ENCODE peak calls at places on chromosomes 13 and 19, in five cellular contexts. L is HepG2, K is H1, C is NT2/D1, O is GM12878. Q is an unnamed sample.

GRCh38 chr19:55341191-55342043 is 1.7 kb downstream of the KMT5C start:
- DNase-seq in L (peak; percentile 40), O (no peak), C (peak; percentile 51), K (no peak), Q (peak; percentile 67)

GRCh38 chr19:46624958-46625661 is at the start of gene PTGIR:
- DNase-seq in K (no peak), L (no peak), O (no peak), C (no peak), Q (no peak)

GRCh38 chr13:39051157-39051556 is 12.9 kb downstream of the NHLRC3 start:
- DNase-seq in C (no peak), K (no peak), O (no peak), L (peak; percentile 13), Q (peak; percentile 13)

GRCh38 chr19:51703655-51704515 is 10.8 kb downstream of the SPACA6 start:
- DNase-seq in C (peak; percentile 81), O (peak; percentile 45), K (peak; percentile 75), L (peak; percentile 77), Q (peak; percentile 94)

GRCh38 chr13:98172570-98173405 is 4.3 kb downstream of the RNF113B start:
- DNase-seq in O (no peak), L (no peak), K (no peak), C (no peak), Q (no peak)

GRCh38 chr19:30704716-30705115 is 332.5 kb downstream of the ZNF536 start:
- DNase-seq in C (no peak), O (no peak), L (no peak), K (no peak), Q (no peak)

GRCh38 chr13:114161644-114162532 is 17.2 kb upstream of the CFAP97D2 start:
- DNase-seq in L (peak; percentile 63), C (no peak), O (no peak), K (no peak), Q (no peak)

GRCh38 chr13:27455331-27455855 is 5.0 kb upstream of the MTIF3 start:
- DNase-seq in O (no peak), L (no peak), K (no peak), C (no peak), Q (no peak)

GRCh38 chr13:76421011-76421410 is 465.2 kb downstream of the KCTD12 start:
- DNase-seq in K (no peak), O (no peak), L (no peak), C (no peak), Q (no peak)

GRCh38 chr13:50119593-50119992 is 104.3 kb downstream of the KCNRG start:
- DNase-seq in K (no peak), L (no peak), C (no peak), O (no peak), Q (no peak)

GRCh38 chr13:74026753-74027152 is 107.5 kb downstream of the KLF12 start:
- DNase-seq in L (no peak), O (peak; percentile 71), C (peak; percentile 74), K (no peak), Q (no peak)

GRCh38 chr13:70812481-70812880 is 704.2 kb upstream of the KLHL1 start:
- DNase-seq in K (no peak), O (no peak), L (no peak), C (no peak), Q (no peak)

GRCh38 chr13:109918179-109918651 is 131.8 kb upstream of the IRS2 start:
- DNase-seq in C (no peak), O (no peak), L (no peak), K (no peak), Q (no peak)

GRCh38 chr13:109924376-109924775 is 138.0 kb upstream of the IRS2 start:
- DNase-seq in O (no peak), L (no peak), C (no peak), K (no peak), Q (no peak)

GRCh38 chr13:109922518-109922917 is 136.1 kb upstream of the IRS2 start:
- DNase-seq in C (no peak), K (no peak), L (no peak), O (no peak), Q (no peak)

GRCh38 chr13:109917422-109917821 is 131.0 kb upstream of the IRS2 start:
- DNase-seq in K (no peak), O (no peak), C (no peak), L (no peak), Q (no peak)

GRCh38 chr13:109919715-109920375 is 133.5 kb upstream of the IRS2 start:
- DNase-seq in L (no peak), K (no peak), C (no peak), O (no peak), Q (no peak)
- TF ChIP-seq SUZ12 in L (no peak), K (no peak), C (no peak), O (no peak), Q (no peak)

GRCh38 chr13:90997951-90998350 is 349.5 kb upstream of the MIR17HG start:
- DNase-seq in O (no peak), C (no peak), K (no peak), L (no peak), Q (no peak)
- TF ChIP-seq SUZ12 in O (no peak), C (no peak), K (no peak), L (no peak), Q (no peak)

GRCh38 chr19:29454109-29454508 is 71.7 kb upstream of the VSTM2B start:
- DNase-seq in L (no peak), K (no peak), C (no peak), O (no peak), Q (no peak)
- TF ChIP-seq SUZ12 in L (no peak), K (no peak), C (no peak), O (no peak), Q (no peak)

DNA sequence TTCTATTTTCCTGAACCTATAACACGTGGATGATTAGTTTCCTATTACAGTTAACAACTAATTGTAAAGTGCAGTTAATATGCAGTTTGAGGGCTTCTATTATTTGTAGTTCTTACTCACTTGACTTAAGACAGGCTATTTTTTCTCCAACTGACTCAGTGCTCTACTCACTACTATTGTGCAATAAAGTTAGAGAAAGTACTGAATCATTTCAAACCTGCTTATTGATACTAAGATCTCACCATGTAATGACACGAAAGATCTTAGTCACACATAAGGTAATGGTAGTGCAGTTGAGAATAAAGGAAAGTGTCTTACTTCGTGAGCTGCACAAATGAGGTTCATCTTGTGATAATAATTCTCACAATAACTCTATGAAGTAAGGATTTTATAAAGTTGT is 22.8 kb upstream of the ITM2B start:
- DNase-seq in K (no peak), L (no peak), C (no peak), O (no peak), Q (no peak)
- TF ChIP-seq SUZ12 in K (no peak), L (no peak), C (no peak), O (no peak), Q (no peak)

GRCh38 chr13:111216166-111216960 is 101.3 kb downstream of the ARHGEF7 start:
- DNase-seq in O (no peak), K (no peak), C (no peak), L (peak; percentile 29), Q (peak; percentile 17)
- TF ChIP-seq SUZ12 in O (no peak), K (no peak), C (no peak), L (no peak), Q (no peak)

GRCh38 chr19:12676928-12677327 is 4.8 kb downstream of the DHPS start:
- DNase-seq in K (no peak), O (no peak), L (no peak), C (no peak), Q (no peak)

GRCh38 chr19:12675940-12676339 is 5.7 kb downstream of the DHPS start:
- DNase-seq in L (no peak), K (no peak), C (no peak), O (no peak), Q (no peak)

GRCh38 chr19:12672744-12673143 is 6.1 kb downstream of the WDR83 start:
- DNase-seq in K (no peak), O (no peak), C (no peak), L (no peak), Q (no peak)

GRCh38 chr19:12676384-12676792 is 5.3 kb downstream of the DHPS start:
- DNase-seq in L (peak; percentile 77), O (no peak), K (no peak), C (peak; percentile 87), Q (peak; percentile 79)

GRCh38 chr19:12675377-12675776 is 6.3 kb downstream of the DHPS start:
- DNase-seq in K (no peak), O (no peak), C (no peak), L (no peak), Q (no peak)
- TF ChIP-seq SUZ12 in K (no peak), O (no peak), C (no peak), L (no peak), Q (no peak)

GRCh38 chr19:45020071-45020470 is 18.8 kb upstream of the CLASRP start:
- DNase-seq in L (peak; percentile 58), K (no peak), C (no peak), O (no peak), Q (no peak)
- TF ChIP-seq SUZ12 in L (no peak), K (no peak), C (no peak), O (no peak), Q (no peak)

DNA sequence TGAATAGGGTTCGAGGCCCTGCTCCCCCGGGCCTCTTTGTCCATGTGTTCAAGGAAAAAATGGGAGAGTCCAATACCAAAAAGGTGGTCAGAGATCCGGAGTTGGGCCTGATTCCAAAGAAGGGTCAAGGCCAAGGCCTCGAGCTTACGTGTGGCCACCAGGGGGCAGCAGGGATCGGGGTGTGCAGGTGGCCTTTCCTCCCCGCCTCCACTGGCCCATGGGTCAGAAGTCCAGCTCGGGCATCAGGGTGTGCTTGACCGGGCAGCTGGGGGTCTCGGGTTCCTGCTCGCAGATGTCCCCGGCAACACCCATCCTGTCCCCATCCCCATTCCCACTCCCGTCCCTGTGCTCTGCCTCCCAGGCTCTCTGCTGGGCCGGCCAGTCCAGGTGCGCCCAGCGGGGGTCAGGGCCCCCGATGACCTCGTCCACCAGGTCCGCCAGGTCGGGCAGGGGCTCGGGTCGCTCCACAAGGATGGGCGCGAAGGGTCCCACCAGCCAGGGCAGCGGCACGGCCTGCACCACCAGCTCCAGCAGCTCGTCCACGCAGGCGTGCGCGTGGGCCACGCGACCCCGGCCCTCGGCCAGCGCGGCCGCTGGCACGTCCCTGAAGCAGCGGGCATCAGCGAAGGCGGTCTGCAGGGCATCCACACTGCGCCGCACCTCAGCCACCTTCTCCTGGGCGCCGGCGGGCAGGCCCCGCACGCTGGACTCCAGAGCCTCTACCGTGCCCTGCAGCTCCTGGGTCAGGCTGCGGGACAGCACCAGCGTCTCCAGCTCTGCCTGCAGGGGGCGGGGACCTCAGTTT is 5.2 kb upstream of the PLIN4 start:
- DNase-seq in L (peak; percentile 51), C (peak; percentile 39), K (no peak), O (no peak), Q (peak; percentile 67)
- TF ChIP-seq SUZ12 in L (no peak), C (no peak), K (no peak), O (no peak), Q (no peak)

GRCh38 chr13:30466358-30466714 is 600 bp upstream of the HMGB1 start:
- DNase-seq in C (no peak), K (no peak), L (no peak), O (no peak), Q (no peak)
- TF ChIP-seq SUZ12 in C (no peak), K (no peak), L (no peak), O (no peak), Q (no peak)

Q was measured in HEK293T.